ENCODE peak calls at places on chromosomes 12 and 14, in seven cellular contexts. One of them, this sample, is unnamed.

GRCh38 chr14:61178226-61179060 is 102.7 kb downstream of the TMEM30B start:
- DNase-seq in cardiac muscle cell: no peak
- DNase-seq in tibial artery: peak; percentile 76
- DNase-seq in brain microvascular endothelial cell: peak; percentile 97
- DNase-seq in neural progenitor cell: no peak
- DNase-seq in GM23338: no peak
- DNase-seq in psoas muscle: peak; percentile 22
- DNase-seq in this sample: no peak

GRCh38 chr12:55931780-55932545 is 1.0 kb downstream of the DGKA start:
- DNase-seq in cardiac muscle cell: peak; percentile 80
- DNase-seq in tibial artery: peak; percentile 76
- DNase-seq in brain microvascular endothelial cell: no peak
- DNase-seq in neural progenitor cell: peak; percentile 78
- DNase-seq in GM23338: peak; percentile 70
- DNase-seq in psoas muscle: peak; percentile 58
- DNase-seq in this sample: peak; percentile 54

GRCh38 chr14:93824518-93825234 is 36.4 kb upstream of the PRIMA1 start:
- DNase-seq in cardiac muscle cell: no peak
- DNase-seq in tibial artery: no peak
- DNase-seq in brain microvascular endothelial cell: no peak
- DNase-seq in neural progenitor cell: no peak
- DNase-seq in GM23338: peak; percentile 15
- DNase-seq in psoas muscle: no peak
- DNase-seq in this sample: no peak

GRCh38 chr12:14664434-14665023 is 31.9 kb downstream of the GUCY2C start:
- DNase-seq in cardiac muscle cell: peak; percentile 51
- DNase-seq in tibial artery: no peak
- DNase-seq in brain microvascular endothelial cell: peak; percentile 45
- DNase-seq in neural progenitor cell: no peak
- DNase-seq in GM23338: peak; percentile 71
- DNase-seq in psoas muscle: no peak
- DNase-seq in this sample: peak; percentile 39

GRCh38 chr14:101840649-101841365 is 79.3 kb downstream of the PPP2R5C start:
- DNase-seq in cardiac muscle cell: no peak
- DNase-seq in tibial artery: no peak
- DNase-seq in brain microvascular endothelial cell: no peak
- DNase-seq in neural progenitor cell: no peak
- DNase-seq in GM23338: peak; percentile 43
- DNase-seq in psoas muscle: no peak
- DNase-seq in this sample: no peak

GRCh38 chr14:60327447-60328331 is 78.7 kb downstream of the PPM1A start:
- DNase-seq in cardiac muscle cell: peak; percentile 17
- DNase-seq in tibial artery: no peak
- DNase-seq in brain microvascular endothelial cell: peak; percentile 17
- DNase-seq in neural progenitor cell: peak; percentile 43
- DNase-seq in GM23338: peak; percentile 69
- DNase-seq in psoas muscle: peak; percentile 50
- DNase-seq in this sample: peak; percentile 23

GRCh38 chr12:10673660-10674384 is at the start of gene STYK1:
- DNase-seq in cardiac muscle cell: peak; percentile 52
- DNase-seq in tibial artery: no peak
- DNase-seq in brain microvascular endothelial cell: no peak
- DNase-seq in neural progenitor cell: peak; percentile 75
- DNase-seq in GM23338: peak; percentile 92
- DNase-seq in psoas muscle: peak; percentile 23
- DNase-seq in this sample: peak; percentile 29

GRCh38 chr14:77980475-77981321 is 180.8 kb downstream of the ADCK1 start:
- DNase-seq in cardiac muscle cell: peak; percentile 31
- DNase-seq in tibial artery: no peak
- DNase-seq in brain microvascular endothelial cell: no peak
- DNase-seq in neural progenitor cell: peak; percentile 47
- DNase-seq in GM23338: peak; percentile 71
- DNase-seq in psoas muscle: peak; percentile 19
- DNase-seq in this sample: peak; percentile 17

GRCh38 chr12:88393017-88393767 is 187.1 kb downstream of the KITLG start:
- DNase-seq in cardiac muscle cell: peak; percentile 27
- DNase-seq in tibial artery: no peak
- DNase-seq in brain microvascular endothelial cell: no peak
- DNase-seq in neural progenitor cell: peak; percentile 40
- DNase-seq in GM23338: peak; percentile 79
- DNase-seq in psoas muscle: no peak
- DNase-seq in this sample: no peak

GRCh38 chr12:89181271-89181920 is 170.9 kb downstream of the DUSP6 start:
- DNase-seq in cardiac muscle cell: no peak
- DNase-seq in tibial artery: no peak
- DNase-seq in brain microvascular endothelial cell: peak; percentile 60
- DNase-seq in neural progenitor cell: no peak
- DNase-seq in GM23338: no peak
- DNase-seq in psoas muscle: no peak
- DNase-seq in this sample: no peak

GRCh38 chr14:67618617-67619063 is 1.1 kb upstream of the ARG2 start:
- DNase-seq in cardiac muscle cell: peak; percentile 75
- DNase-seq in tibial artery: no peak
- DNase-seq in brain microvascular endothelial cell: peak; percentile 78
- DNase-seq in neural progenitor cell: peak; percentile 62
- DNase-seq in GM23338: peak; percentile 89
- DNase-seq in psoas muscle: no peak
- DNase-seq in this sample: peak; percentile 35

GRCh38 chr14:85010186-85010585 is 519.8 kb upstream of the FLRT2 start:
- DNase-seq in cardiac muscle cell: no peak
- DNase-seq in tibial artery: no peak
- DNase-seq in brain microvascular endothelial cell: no peak
- DNase-seq in neural progenitor cell: no peak
- DNase-seq in GM23338: no peak
- DNase-seq in psoas muscle: no peak
- DNase-seq in this sample: no peak

GRCh38 chr14:104878582-104878981 is 13.5 kb downstream of the CEP170B start:
- DNase-seq in cardiac muscle cell: no peak
- DNase-seq in tibial artery: no peak
- DNase-seq in brain microvascular endothelial cell: no peak
- DNase-seq in neural progenitor cell: no peak
- DNase-seq in GM23338: no peak
- DNase-seq in psoas muscle: peak; percentile 10
- DNase-seq in this sample: no peak

GRCh38 chr14:55306938-55307589 is 35.8 kb downstream of the FBXO34 start:
- DNase-seq in cardiac muscle cell: no peak
- DNase-seq in tibial artery: no peak
- DNase-seq in brain microvascular endothelial cell: no peak
- DNase-seq in neural progenitor cell: peak; percentile 17
- DNase-seq in GM23338: peak; percentile 15
- DNase-seq in psoas muscle: no peak
- DNase-seq in this sample: no peak

GRCh38 chr14:53004976-53005375 is 54.1 kb upstream of the FERMT2 start:
- DNase-seq in cardiac muscle cell: no peak
- DNase-seq in tibial artery: no peak
- DNase-seq in brain microvascular endothelial cell: peak; percentile 9
- DNase-seq in neural progenitor cell: no peak
- DNase-seq in GM23338: no peak
- DNase-seq in psoas muscle: no peak
- DNase-seq in this sample: no peak

GRCh38 chr14:36450550-36450949 is 69.5 kb downstream of the NKX2-1 start:
- DNase-seq in cardiac muscle cell: no peak
- DNase-seq in tibial artery: no peak
- DNase-seq in brain microvascular endothelial cell: no peak
- DNase-seq in neural progenitor cell: peak; percentile 23
- DNase-seq in GM23338: peak; percentile 67
- DNase-seq in psoas muscle: no peak
- DNase-seq in this sample: no peak
- H3K36me3 ChIP-seq in cardiac muscle cell: no peaks in the 10 kb centered on the region
- H3K36me3 ChIP-seq in tibial artery: no peaks in the 10 kb centered on the region
- H3K36me3 ChIP-seq in brain microvascular endothelial cell: no peaks in the 10 kb centered on the region
- H3K36me3 ChIP-seq in neural progenitor cell: no peaks in the 10 kb centered on the region
- H3K36me3 ChIP-seq in GM23338: no peaks in the 10 kb centered on the region
- H3K36me3 ChIP-seq in psoas muscle: no peaks in the 10 kb centered on the region
- H3K36me3 ChIP-seq in this sample: no peaks in the 10 kb centered on the region

DNA sequence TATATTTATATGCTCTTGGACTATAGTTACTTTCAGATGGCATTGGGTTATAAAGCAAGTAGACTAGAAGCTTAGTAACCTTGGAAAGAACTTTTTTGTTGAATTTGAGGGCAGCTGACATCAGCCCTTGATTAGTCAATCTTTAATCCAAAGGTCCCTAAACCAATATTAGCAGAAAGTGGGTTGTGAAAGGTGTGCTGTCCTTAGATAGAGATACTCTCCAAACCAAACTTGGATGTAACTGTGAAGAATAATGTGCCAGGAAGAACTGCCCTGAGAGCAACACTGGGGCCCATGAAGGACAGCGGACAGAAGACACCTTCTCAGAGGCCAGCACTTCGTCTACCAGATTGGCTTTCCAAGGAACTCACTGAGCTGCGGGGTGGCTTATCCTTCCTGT is 10.6 kb downstream of the CD163 start:
- DNase-seq in cardiac muscle cell: no peak
- DNase-seq in tibial artery: no peak
- DNase-seq in brain microvascular endothelial cell: no peak
- DNase-seq in neural progenitor cell: no peak
- DNase-seq in GM23338: no peak
- DNase-seq in psoas muscle: no peak
- DNase-seq in this sample: no peak
- TF ChIP-seq CTCF in cardiac muscle cell: no peak
- TF ChIP-seq CTCF in tibial artery: no peak
- TF ChIP-seq CTCF in brain microvascular endothelial cell: no peak
- TF ChIP-seq CTCF in neural progenitor cell: no peak
- TF ChIP-seq CTCF in GM23338: no peak
- TF ChIP-seq CTCF in psoas muscle: no peak
- TF ChIP-seq CTCF in this sample: no peak

DNA sequence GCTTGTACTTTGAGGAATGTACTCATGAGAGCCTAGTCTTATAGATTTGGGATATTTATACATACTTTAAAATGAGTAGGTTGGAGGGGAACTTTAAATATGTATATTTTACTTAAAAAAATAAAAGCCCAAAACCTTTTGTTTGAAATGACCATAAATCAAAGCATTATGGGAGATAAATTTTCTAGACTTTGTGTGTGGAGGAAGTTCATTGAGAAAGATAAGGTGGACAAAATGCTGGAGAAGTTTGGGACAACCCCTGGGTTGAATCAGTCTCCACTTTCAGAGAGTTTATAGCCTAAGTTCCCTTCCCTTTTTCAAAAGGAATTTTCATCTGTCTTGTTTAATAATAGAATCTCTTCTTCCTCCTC is 54.1 kb downstream of the CHST11 start:
- DNase-seq in cardiac muscle cell: no peak
- DNase-seq in tibial artery: no peak
- DNase-seq in brain microvascular endothelial cell: no peak
- DNase-seq in neural progenitor cell: no peak
- DNase-seq in GM23338: no peak
- DNase-seq in psoas muscle: no peak
- DNase-seq in this sample: no peak
- H3K36me3 ChIP-seq in cardiac muscle cell: no peaks in the 10 kb centered on the region
- H3K36me3 ChIP-seq in tibial artery: no peaks in the 10 kb centered on the region
- H3K36me3 ChIP-seq in brain microvascular endothelial cell: no peaks in the 10 kb centered on the region
- H3K36me3 ChIP-seq in neural progenitor cell: no peaks in the 10 kb centered on the region
- H3K36me3 ChIP-seq in GM23338: no peaks in the 10 kb centered on the region
- H3K36me3 ChIP-seq in psoas muscle: no peaks in the 10 kb centered on the region
- H3K36me3 ChIP-seq in this sample: no peaks in the 10 kb centered on the region

DNA sequence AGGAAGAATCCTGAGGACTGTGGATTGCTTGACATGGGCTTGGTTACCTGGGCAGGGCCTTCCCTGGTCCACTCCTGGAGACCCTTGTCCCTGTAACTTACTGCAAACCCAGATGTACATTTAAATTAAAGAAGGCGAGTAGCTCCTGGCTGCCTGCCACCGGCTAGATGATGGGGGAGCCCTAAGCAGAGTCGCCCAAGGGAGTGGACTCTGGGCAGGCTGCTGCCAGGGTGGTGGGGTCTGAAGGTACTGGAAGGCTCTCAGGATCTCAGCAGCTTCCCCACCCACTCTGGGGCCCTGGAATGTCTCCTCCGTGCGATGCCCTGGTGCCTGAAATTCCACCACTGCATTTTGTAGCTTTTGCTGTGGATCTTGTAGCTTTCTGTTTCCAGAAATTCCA is 74.7 kb downstream of the FBXL14 start:
- DNase-seq in cardiac muscle cell: peak; percentile 38
- DNase-seq in tibial artery: peak; percentile 53
- DNase-seq in brain microvascular endothelial cell: no peak
- DNase-seq in neural progenitor cell: no peak
- DNase-seq in GM23338: no peak
- DNase-seq in psoas muscle: no peak
- DNase-seq in this sample: no peak
- TF ChIP-seq CTCF in cardiac muscle cell: no peak
- TF ChIP-seq CTCF in tibial artery: no peak
- TF ChIP-seq CTCF in brain microvascular endothelial cell: no peak
- TF ChIP-seq CTCF in neural progenitor cell: no peak
- TF ChIP-seq CTCF in GM23338: no peak
- TF ChIP-seq CTCF in psoas muscle: no peak
- TF ChIP-seq CTCF in this sample: no peak